ENCODE peak calls at places on chromosomes 2 and 18, in six cellular contexts. H is hypothalamus, G is A549, A is esophagus muscularis mucosa, Q is GM23338, N is EL. V is an unnamed sample.

GRCh38 chr2:25251032-25251460 is 82.7 kb upstream of the POMC start:
- DNase-seq in G (no peak), Q (no peak), H (no peak), N (no peak), A (no peak), V (no peak)

GRCh38 chr2:235928751-235929370 is 239.3 kb downstream of the GBX2 start:
- DNase-seq in G (no peak), N (no peak), H (no peak), A (no peak), Q (no peak), V (no peak)

GRCh38 chr18:57210101-57210661 is 63.3 kb downstream of the BOD1L2 start:
- DNase-seq in H (no peak), N (peak), G (peak), A (peak), Q (peak), V (peak)

GRCh38 chr2:61016392-61017002 is 1.0 kb upstream of the PEX13 start:
- DNase-seq in Q (peak), G (peak), N (no peak), H (no peak), A (no peak), V (no peak)

GRCh38 chr2:42542871-42543270 is 25.6 kb upstream of the MTA3 start:
- DNase-seq in Q (peak), H (no peak), N (no peak), G (no peak), A (no peak), V (no peak)

GRCh38 chr2:234083572-234084348 is 33.3 kb downstream of the SPP2 start:
- DNase-seq in Q (no peak), N (no peak), A (peak), G (no peak), H (no peak), V (no peak)

GRCh38 chr2:69073928-69074575 is 61.1 kb downstream of the ANTXR1 start:
- DNase-seq in H (no peak), Q (no peak), A (no peak), N (peak), G (peak), V (no peak)

GRCh38 chr2:8625399-8626283 is 56.2 kb upstream of the ID2 start:
- DNase-seq in H (no peak), A (no peak), N (no peak), Q (no peak), G (peak), V (no peak)

GRCh38 chr2:1940660-1941059 is 196.3 kb upstream of the PXDN start:
- DNase-seq in Q (no peak), H (peak), A (no peak), G (no peak), N (peak), V (no peak)

GRCh38 chr2:14761118-14761517 is 128.6 kb downstream of the LRATD1 start:
- DNase-seq in G (no peak), N (no peak), Q (no peak), A (peak), H (no peak), V (no peak)

GRCh38 chr2:170106441-170106840 is 71.5 kb upstream of the MYO3B start:
- DNase-seq in H (no peak), Q (peak), G (no peak), A (no peak), N (no peak), V (no peak)

GRCh38 chr2:234596696-234597575 is 100.1 kb upstream of the ARL4C start:
- DNase-seq in A (peak), Q (peak), G (no peak), H (no peak), N (no peak), V (no peak)

GRCh38 chr2:47070155-47070919 is 84.8 kb downstream of the STPG4 start:
- DNase-seq in G (no peak), A (no peak), Q (no peak), H (no peak), N (peak), V (peak)

GRCh38 chr2:224278531-224278930 is 123.4 kb downstream of the FAM124B start:
- DNase-seq in H (no peak), G (no peak), A (no peak), Q (no peak), N (peak), V (no peak)

GRCh38 chr18:67421666-67422065 is 94.9 kb downstream of the DSEL start:
- DNase-seq in N (peak), H (no peak), A (no peak), G (no peak), Q (no peak), V (no peak)

GRCh38 chr2:190964170-190964795 is 49.7 kb downstream of the STAT1 start:
- DNase-seq in N (no peak), A (no peak), G (no peak), Q (no peak), H (no peak), V (no peak)

GRCh38 chr18:25164837-25165791 is 186.9 kb downstream of the ZNF521 start:
- DNase-seq in N (peak), H (no peak), G (no peak), Q (no peak), A (no peak), V (no peak)

GRCh38 chr2:128374711-128375413 is 56.2 kb upstream of the HS6ST1 start:
- DNase-seq in A (no peak), G (no peak), N (peak), Q (no peak), H (no peak), V (no peak)

GRCh38 chr2:100182494-100183355 is 40.3 kb upstream of the AFF3 start:
- DNase-seq in N (no peak), Q (peak), H (no peak), G (no peak), A (peak), V (no peak)

GRCh38 chr2:191878576-191879298 is 31.8 kb upstream of the CAVIN2 start:
- DNase-seq in H (no peak), Q (no peak), G (peak), N (peak), A (no peak), V (no peak)

V was measured in T1000.